ENCODE peak calls at places on chromosome 12, in nine cellular contexts. U, J, G, T, D, X, F, W and S are unnamed samples.

GRCh38 chr12:45130881-45131281 is 80.0 kb upstream of the DBX2 start:
- DNase-seq in U (peak), J (no peak), G (peak), T (no peak), D (peak), X (peak), F (peak), W (no peak), S (peak)

GRCh38 chr12:1319215-1319614 is 275.2 kb downstream of the FBXL14 start:
- DNase-seq in U (peak), J (no peak), G (no peak), T (no peak), D (peak), X (no peak), F (peak), W (no peak), S (no peak)

GRCh38 chr12:47776471-47777143 is 3.6 kb downstream of the SLC48A1 start:
- DNase-seq in U (peak), J (no peak), G (no peak), T (no peak), D (peak), X (no peak), F (peak), W (no peak), S (no peak)

GRCh38 chr12:91098942-91099341 is 12.4 kb downstream of the LUM start:
- DNase-seq in U (peak), J (no peak), G (peak), T (no peak), D (peak), X (no peak), F (peak), W (peak), S (no peak)

GRCh38 chr12:21823581-21823980 is 49.1 kb upstream of the KCNJ8 start:
- DNase-seq in U (no peak), J (no peak), G (peak), T (no peak), D (peak), X (peak), F (no peak), W (peak), S (peak)

GRCh38 chr12:13071305-13072280 is 27.4 kb downstream of the FAM234B start:
- DNase-seq in U (no peak), J (no peak), G (no peak), T (no peak), D (no peak), X (no peak), F (no peak), W (no peak), S (no peak)

GRCh38 chr12:108371801-108372344 is 32.8 kb upstream of the CMKLR1 start:
- DNase-seq in U (peak), J (no peak), G (no peak), T (no peak), D (peak), X (no peak), F (peak), W (no peak), S (no peak)

GRCh38 chr12:21305666-21306065 is 29.1 kb downstream of the SLCO1A2 start:
- DNase-seq in U (no peak), J (no peak), G (no peak), T (no peak), D (no peak), X (no peak), F (no peak), W (no peak), S (no peak)

GRCh38 chr12:131755305-131756113 is 44.6 kb downstream of the SFSWAP start:
- DNase-seq in U (peak), J (no peak), G (no peak), T (no peak), D (peak), X (peak), F (peak), W (no peak), S (peak)

GRCh38 chr12:33349791-33350190 is 89.8 kb downstream of the SYT10 start:
- DNase-seq in U (no peak), J (no peak), G (no peak), T (no peak), D (no peak), X (no peak), F (no peak), W (no peak), S (no peak)

GRCh38 chr12:128853321-128854197 is at the start of gene GLT1D1:
- DNase-seq in U (no peak), J (no peak), G (no peak), T (peak), D (no peak), X (peak), F (no peak), W (no peak), S (no peak)

GRCh38 chr12:8823565-8824300 is 1.3 kb downstream of the A2ML1 start:
- DNase-seq in U (peak), J (no peak), G (peak), T (no peak), D (peak), X (peak), F (peak), W (no peak), S (peak)

GRCh38 chr12:116544656-116545055 is 14.5 kb upstream of the MAP1LC3B2 start:
- DNase-seq in U (no peak), J (no peak), G (peak), T (no peak), D (peak), X (no peak), F (no peak), W (no peak), S (no peak)

GRCh38 chr12:122227341-122227740 is 1.5 kb upstream of the DIABLO start:
- DNase-seq in U (no peak), J (peak), G (no peak), T (no peak), D (no peak), X (no peak), F (no peak), W (peak), S (no peak)

GRCh38 chr12:45050331-45050750 is 558 bp downstream of the DBX2 start:
- DNase-seq in U (no peak), J (no peak), G (no peak), T (peak), D (no peak), X (peak), F (no peak), W (no peak), S (no peak)

GRCh38 chr12:82912406-82912805 is 225.7 kb downstream of the TMTC2 start:
- DNase-seq in U (peak), J (no peak), G (no peak), T (no peak), D (peak), X (no peak), F (no peak), W (no peak), S (no peak)

GRCh38 chr12:109671482-109671881 is 42.1 kb upstream of the FAM222A start:
- DNase-seq in U (no peak), J (no peak), G (no peak), T (no peak), D (no peak), X (no peak), F (no peak), W (no peak), S (no peak)

GRCh38 chr12:93080994-93081809 is 152.1 kb upstream of the EEA1 start:
- DNase-seq in U (peak), J (no peak), G (no peak), T (no peak), D (peak), X (peak), F (peak), W (no peak), S (no peak)

GRCh38 chr12:56628671-56629458 is 1.3 kb downstream of the BAZ2A start:
- DNase-seq in U (peak), J (peak), G (peak), T (peak), D (peak), X (peak), F (peak), W (peak), S (peak)

GRCh38 chr12:29168000-29168399 is 18.9 kb downstream of the FAR2 start:
- DNase-seq in U (no peak), J (no peak), G (no peak), T (no peak), D (no peak), X (no peak), F (no peak), W (no peak), S (no peak)

GRCh38 chr12:30286345-30286926 is 409.2 kb downstream of the IPO8 start:
- DNase-seq in U (peak), J (no peak), G (no peak), T (no peak), D (peak), X (peak), F (peak), W (no peak), S (peak)

GRCh38 chr12:110077769-110078168 is 29.4 kb upstream of the C12orf76 start:
- DNase-seq in U (no peak), J (no peak), G (no peak), T (no peak), D (no peak), X (no peak), F (no peak), W (no peak), S (no peak)

GRCh38 chr12:107670999-107671643 is 14.5 kb upstream of the PWP1 start:
- DNase-seq in U (peak), J (no peak), G (no peak), T (peak), D (no peak), X (peak), F (peak), W (no peak), S (peak)

GRCh38 chr12:45415393-45415817 is 199.5 kb downstream of the ANO6 start:
- DNase-seq in U (peak), J (no peak), G (peak), T (peak), D (peak), X (no peak), F (peak), W (peak), S (peak)

GRCh38 chr12:114655934-114656697 is 27.9 kb downstream of the TBX3 start:
- DNase-seq in U (peak), J (no peak), G (no peak), T (no peak), D (no peak), X (no peak), F (peak), W (no peak), S (no peak)

GRCh38 chr12:26338574-26339572 is 143.5 kb downstream of the SSPN start:
- DNase-seq in U (peak), J (no peak), G (no peak), T (no peak), D (peak), X (no peak), F (peak), W (no peak), S (no peak)

GRCh38 chr12:121713257-121714155 is 954 bp downstream of the TMEM120B start:
- DNase-seq in U (peak), J (no peak), G (peak), T (no peak), D (peak), X (peak), F (peak), W (peak), S (peak)

GRCh38 chr12:101941306-101942000 is 64.1 kb downstream of the DRAM1 start:
- DNase-seq in U (no peak), J (no peak), G (no peak), T (peak), D (peak), X (no peak), F (no peak), W (no peak), S (peak)

GRCh38 chr12:113231275-113232231 is 10.3 kb downstream of the TPCN1 start:
- DNase-seq in U (peak), J (no peak), G (no peak), T (no peak), D (peak), X (peak), F (peak), W (peak), S (no peak)

GRCh38 chr12:47236109-47236714 is 156.5 kb upstream of the AMIGO2 start:
- DNase-seq in U (peak), J (no peak), G (no peak), T (no peak), D (peak), X (no peak), F (peak), W (no peak), S (no peak)

GRCh38 chr12:11963841-11964471 is 106.8 kb upstream of the BCL2L14 start:
- DNase-seq in U (no peak), J (no peak), G (no peak), T (no peak), D (no peak), X (no peak), F (no peak), W (no peak), S (no peak)

GRCh38 chr12:18723752-18724151 is 14.1 kb downstream of the PLCZ1 start:
- DNase-seq in U (peak), J (no peak), G (no peak), T (no peak), D (peak), X (no peak), F (peak), W (no peak), S (no peak)

GRCh38 chr12:107568718-107569117 is 116.9 kb upstream of the PWP1 start:
- DNase-seq in U (peak), J (no peak), G (no peak), T (no peak), D (peak), X (no peak), F (no peak), W (no peak), S (no peak)

GRCh38 chr12:65667932-65668331 is 156.4 kb upstream of the HMGA2 start:
- DNase-seq in U (no peak), J (no peak), G (no peak), T (no peak), D (no peak), X (no peak), F (no peak), W (no peak), S (no peak)

GRCh38 chr12:30794591-30795409 is 40.0 kb upstream of the CAPRIN2 start:
- DNase-seq in U (peak), J (no peak), G (no peak), T (no peak), D (peak), X (peak), F (peak), W (no peak), S (no peak)

GRCh38 chr12:67358686-67359374 is 89.7 kb downstream of the CAND1 start:
- DNase-seq in U (peak), J (no peak), G (no peak), T (no peak), D (peak), X (no peak), F (peak), W (no peak), S (no peak)

GRCh38 chr12:124651508-124652273 is 84.3 kb upstream of the NCOR2 start:
- DNase-seq in U (no peak), J (no peak), G (no peak), T (no peak), D (no peak), X (no peak), F (peak), W (no peak), S (no peak)

GRCh38 chr12:116376354-116377193 is 99.1 kb upstream of the MED13L start:
- DNase-seq in U (peak), J (no peak), G (no peak), T (no peak), D (peak), X (no peak), F (peak), W (no peak), S (no peak)

GRCh38 chr12:120469450-120470149 is at the start of gene SRSF9:
- DNase-seq in U (peak), J (peak), G (peak), T (peak), D (peak), X (peak), F (peak), W (peak), S (peak)

GRCh38 chr12:120466560-120467315 is 2.8 kb downstream of the SRSF9 start:
- DNase-seq in U (peak), J (peak), G (peak), T (no peak), D (peak), X (peak), F (peak), W (no peak), S (peak)

GRCh38 chr12:120468271-120468845 is 1.2 kb downstream of the SRSF9 start:
- DNase-seq in U (peak), J (peak), G (peak), T (peak), D (peak), X (peak), F (peak), W (peak), S (peak)

GRCh38 chr12:120468846-120469449 is 600 bp downstream of the SRSF9 start:
- DNase-seq in U (peak), J (no peak), G (peak), T (no peak), D (no peak), X (no peak), F (peak), W (peak), S (peak)

GRCh38 chr12:120467439-120467838 is 2.1 kb downstream of the SRSF9 start:
- DNase-seq in U (no peak), J (no peak), G (no peak), T (no peak), D (no peak), X (no peak), F (no peak), W (no peak), S (no peak)
- H3K4me3 ChIP-seq in U (no peak), J (no peak), G (no peak), T (no peak), D (no peak), X (peak), F (peak), W (no peak), S (no peak)

DNA sequence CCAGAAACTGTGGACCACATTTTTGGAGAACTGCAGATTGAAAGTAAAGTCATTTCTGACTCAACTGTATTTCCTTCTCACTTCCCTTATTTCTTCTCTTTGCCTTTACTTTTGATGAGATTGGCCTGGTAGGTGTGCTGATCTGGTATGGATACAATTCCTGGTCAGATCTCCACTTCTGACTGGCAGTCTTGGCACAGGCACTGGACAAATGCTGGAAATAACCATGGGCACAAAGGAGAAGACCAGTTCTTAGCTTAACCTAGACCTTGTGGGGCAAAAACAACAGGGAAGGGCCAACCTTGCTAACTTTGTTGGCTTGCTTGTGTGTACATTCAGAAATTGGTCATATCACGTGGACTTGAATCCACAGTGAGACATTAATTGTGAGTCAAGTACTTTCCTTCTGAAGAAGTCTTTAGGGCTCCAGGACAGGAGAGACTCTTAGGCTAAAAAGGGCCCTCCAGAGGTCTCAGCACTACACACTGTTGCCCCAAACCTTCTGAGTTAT is 75.0 kb downstream of the DIP2B start:
- DNase-seq in U (peak), J (no peak), G (no peak), T (peak), D (peak), X (no peak), F (no peak), W (no peak), S (no peak)
- H3K4me3 ChIP-seq in U (no peak), J (no peak), G (no peak), T (no peak), D (no peak), X (no peak), F (no peak), W (no peak), S (no peak)

DNA sequence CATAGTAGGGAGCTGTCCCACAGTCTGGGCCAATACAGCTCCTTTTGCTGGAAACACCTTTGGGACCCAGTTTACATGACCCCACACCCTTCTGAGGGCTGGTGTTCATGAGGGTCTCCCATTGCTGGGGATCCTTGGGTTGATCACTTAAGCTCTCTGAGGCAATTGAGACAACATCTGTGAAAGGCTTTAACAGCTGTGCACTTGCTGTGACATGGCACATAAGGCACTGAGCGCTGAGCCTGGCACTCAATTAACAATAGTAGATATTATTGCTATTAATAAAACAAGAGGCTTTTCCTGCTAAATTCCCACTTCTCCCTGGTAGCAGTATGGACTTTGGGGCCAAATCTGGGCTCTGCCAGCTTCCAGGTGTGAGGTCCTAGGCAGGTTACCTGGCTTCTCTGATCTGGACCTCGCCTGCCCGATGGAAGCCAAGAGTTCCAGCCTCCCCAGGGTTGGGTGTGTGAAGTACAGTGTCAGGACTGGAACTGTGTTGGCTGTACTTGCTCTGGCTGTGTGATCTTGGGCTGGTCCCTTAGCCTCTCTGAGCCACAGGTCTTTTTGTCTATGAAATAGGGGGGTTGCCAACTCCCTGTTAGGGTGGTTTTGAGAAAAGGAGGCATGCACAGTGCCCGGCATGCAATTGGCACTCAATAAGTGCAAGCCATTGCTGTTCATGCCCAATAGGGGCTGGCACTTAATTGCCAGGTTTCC is 3.1 kb downstream of the SH2B3 start:
- DNase-seq in U (no peak), J (no peak), G (no peak), T (no peak), D (no peak), X (no peak), F (no peak), W (no peak), S (no peak)
- H3K4me3 ChIP-seq in U (no peak), J (peak), G (no peak), T (peak), D (peak), X (no peak), F (peak), W (peak), S (peak)

GRCh38 chr12:6326316-6326959 is 15.4 kb downstream of the TNFRSF1A start:
- DNase-seq in U (peak), J (no peak), G (no peak), T (no peak), D (peak), X (peak), F (peak), W (peak), S (peak)
- H3K4me3 ChIP-seq in U (no peak), J (no peak), G (no peak), T (no peak), D (no peak), X (no peak), F (peak), W (peak), S (no peak)

GRCh38 chr12:133156125-133156690 is 25.1 kb upstream of the ZNF268 start:
- DNase-seq in U (no peak), J (no peak), G (no peak), T (no peak), D (no peak), X (peak), F (peak), W (no peak), S (no peak)
- H3K4me3 ChIP-seq in U (no peak), J (no peak), G (no peak), T (no peak), D (no peak), X (no peak), F (peak), W (no peak), S (no peak)

GRCh38 chr12:41932028-41932427 is 212.6 kb downstream of the GXYLT1 start:
- DNase-seq in U (no peak), J (no peak), G (no peak), T (no peak), D (no peak), X (no peak), F (no peak), W (no peak), S (no peak)
- H3K4me3 ChIP-seq in U (peak), J (no peak), G (peak), T (no peak), D (peak), X (peak), F (peak), W (peak), S (no peak)

GRCh38 chr12:76080729-76081415 is 3.6 kb downstream of the NAP1L1 start:
- DNase-seq in U (no peak), J (no peak), G (no peak), T (no peak), D (no peak), X (peak), F (peak), W (no peak), S (peak)
- H3K4me3 ChIP-seq in U (no peak), J (peak), G (no peak), T (no peak), D (no peak), X (peak), F (no peak), W (no peak), S (no peak)